ENCODE peak calls at places on chromosomes 6 and 20, in five cellular contexts. W is WERI-Rb-1; G is cardiac muscle cell; T is naive thymus-derived CD8-positive, alpha-beta T cell; O is NCI-H524. V is an unnamed sample.

GRCh38 chr6:8064638-8065518 is 689 bp upstream of the BLOC1S5 start:
- DNase-seq in W (no peak), G (no peak), T (no peak), O (no peak), V (peak; percentile 55)

GRCh38 chr6:129280719-129281118 is 397.8 kb downstream of the LAMA2 start:
- DNase-seq in W (no peak), G (no peak), T (no peak), O (peak; percentile 85), V (no peak)

GRCh38 chr20:5214826-5215225 is 88.0 kb downstream of the CDS2 start:
- DNase-seq in W (no peak), G (no peak), T (no peak), O (no peak), V (peak; percentile 61)

GRCh38 chr20:9977629-9978028 is 57.2 kb upstream of the ANKEF1 start:
- DNase-seq in W (peak; percentile 62), G (no peak), T (no peak), O (no peak), V (no peak)

GRCh38 chr6:152474341-152474740 is 162.8 kb downstream of the SYNE1 start:
- DNase-seq in W (no peak), G (no peak), T (no peak), O (no peak), V (no peak)

GRCh38 chr6:132937466-132937906 is 123.1 kb downstream of the RPS12 start:
- DNase-seq in W (peak; percentile 59), G (peak; percentile 57), T (no peak), O (peak; percentile 85), V (peak; percentile 87)

GRCh38 chr6:145075425-145075824 is 659.9 kb downstream of the EPM2A start:
- DNase-seq in W (no peak), G (no peak), T (no peak), O (peak; percentile 16), V (no peak)

GRCh38 chr6:44107017-44107416 is 20.2 kb downstream of the MRPL14 start:
- DNase-seq in W (no peak), G (no peak), T (no peak), O (no peak), V (no peak)

GRCh38 chr20:58515240-58516212 is at the start of gene APCDD1L:
- DNase-seq in W (no peak), G (peak; percentile 20), T (no peak), O (no peak), V (peak; percentile 84)

GRCh38 chr6:33018904-33019303 is 9.5 kb upstream of the HLA-DOA start:
- DNase-seq in W (no peak), G (peak; percentile 72), T (no peak), O (no peak), V (no peak)

GRCh38 chr6:132359891-132360290 is 41.4 kb downstream of the MOXD1 start:
- DNase-seq in W (no peak), G (no peak), T (no peak), O (no peak), V (no peak)

GRCh38 chr20:61263084-61263695 is 11.1 kb downstream of the CDH4 start:
- DNase-seq in W (no peak), G (peak; percentile 22), T (peak; percentile 7), O (no peak), V (peak; percentile 90)

GRCh38 chr6:65229768-65230167 is 477.3 kb downstream of the EYS start:
- DNase-seq in W (no peak), G (peak; percentile 2), T (no peak), O (no peak), V (no peak)

GRCh38 chr20:62364911-62365736 is 2.0 kb downstream of the LAMA5 start:
- DNase-seq in W (peak; percentile 26), G (no peak), T (no peak), O (no peak), V (peak; percentile 58)

GRCh38 chr6:108363756-108364356 is 69.0 kb downstream of the AFG1L start:
- DNase-seq in W (no peak), G (no peak), T (no peak), O (no peak), V (no peak)

GRCh38 chr6:38337819-38338465 is 301.8 kb downstream of the BTBD9 start:
- DNase-seq in W (no peak), G (peak; percentile 74), T (no peak), O (no peak), V (no peak)

GRCh38 chr6:21384211-21384610 is 209.3 kb upstream of the SOX4 start:
- DNase-seq in W (no peak), G (peak; percentile 26), T (no peak), O (no peak), V (no peak)

GRCh38 chr6:45653117-45653883 is 275.6 kb upstream of the SUPT3H start:
- DNase-seq in W (no peak), G (no peak), T (no peak), O (no peak), V (no peak)

GRCh38 chr20:43681468-43681942 is 14.6 kb downstream of the MYBL2 start:
- DNase-seq in W (peak; percentile 30), G (no peak), T (no peak), O (peak; percentile 94), V (no peak)

GRCh38 chr6:38391909-38392614 is 247.7 kb downstream of the BTBD9 start:
- DNase-seq in W (no peak), G (peak; percentile 22), T (no peak), O (no peak), V (no peak)

GRCh38 chr6:165586706-165587105 is 76.3 kb downstream of the PDE10A start:
- DNase-seq in W (no peak), G (no peak), T (no peak), O (no peak), V (no peak)

GRCh38 chr20:19690462-19690861 is 67.6 kb upstream of the RIN2 start:
- DNase-seq in W (no peak), G (peak; percentile 52), T (no peak), O (peak; percentile 18), V (no peak)

GRCh38 chr6:82182756-82183155 is 64.8 kb downstream of the IBTK start:
- DNase-seq in W (no peak), G (peak; percentile 27), T (no peak), O (no peak), V (no peak)

GRCh38 chr20:19257201-19257600 is 44.8 kb downstream of the SLC24A3 start:
- DNase-seq in W (no peak), G (no peak), T (no peak), O (no peak), V (peak; percentile 23)

GRCh38 chr20:46573788-46574581 is 23.5 kb upstream of the OCSTAMP start:
- DNase-seq in W (peak; percentile 34), G (peak; percentile 6), T (no peak), O (peak; percentile 8), V (peak; percentile 24)

GRCh38 chr20:33148040-33148439 is 19.9 kb upstream of the BPIFA2 start:
- DNase-seq in W (no peak), G (no peak), T (no peak), O (no peak), V (peak; percentile 33)

GRCh38 chr6:73955800-73956199 is 259.8 kb downstream of the CD109 start:
- DNase-seq in W (no peak), G (no peak), T (no peak), O (no peak), V (no peak)

GRCh38 chr6:30060634-30060981 is 457 bp upstream of the POLR1H start:
- DNase-seq in W (peak; percentile 45), G (peak; percentile 46), T (no peak), O (peak; percentile 6), V (no peak)

GRCh38 chr20:44233436-44234016 is 13.6 kb upstream of the GDAP1L1 start:
- DNase-seq in W (no peak), G (no peak), T (no peak), O (no peak), V (no peak)

GRCh38 chr6:114096553-114097172 is 125.7 kb upstream of the HDAC2 start:
- DNase-seq in W (peak; percentile 15), G (peak; percentile 46), T (no peak), O (peak; percentile 55), V (no peak)

GRCh38 chr20:5118220-5119142 is 1.3 kb downstream of the PCNA start:
- DNase-seq in W (no peak), G (no peak), T (no peak), O (no peak), V (no peak)

GRCh38 chr6:154386848-154387717 is 30.5 kb upstream of the IPCEF1 start:
- DNase-seq in W (no peak), G (peak; percentile 88), T (no peak), O (no peak), V (no peak)

GRCh38 chr6:130032758-130033323 is 14.5 kb downstream of the L3MBTL3 start:
- DNase-seq in W (no peak), G (no peak), T (no peak), O (no peak), V (no peak)

GRCh38 chr6:23533311-23533710 is 592.7 kb upstream of the NRSN1 start:
- DNase-seq in W (no peak), G (no peak), T (no peak), O (no peak), V (no peak)

GRCh38 chr6:41257369-41258195 is 28.9 kb downstream of the TREM1 start:
- DNase-seq in W (no peak), G (peak; percentile 90), T (no peak), O (peak; percentile 59), V (no peak)

GRCh38 chr20:24153101-24154040 is 164.8 kb upstream of the GGTLC1 start:
- DNase-seq in W (no peak), G (no peak), T (no peak), O (peak; percentile 92), V (no peak)

V was measured in endodermal cell.